ENCODE peak calls at places on chromosomes 13 and 19, in six cellular contexts. V is aorta; E is CD8-positive, alpha-beta T cell; W is tibial artery; J is tibial nerve; Z is fibroblast of the aortic adventitia. M is an unnamed sample.

GRCh38 chr13:89454736-89455135 is 1783.6 kb downstream of the SLITRK5 start:
- DNase-seq in W (no peak), E (no peak), V (no peak), J (no peak), Z (no peak), M (no peak)

GRCh38 chr19:45863840-45864628 is at the start of gene FOXA3:
- DNase-seq in W (no peak), V (no peak), J (no peak), E (peak), Z (no peak), M (peak)

GRCh38 chr13:98664047-98664446 is 87.1 kb upstream of the STK24 start:
- DNase-seq in J (no peak), W (no peak), Z (peak), E (no peak), V (no peak), M (no peak)

GRCh38 chr19:13981988-13982501 is 24.1 kb downstream of the RFX1 start:
- DNase-seq in Z (no peak), V (no peak), W (no peak), E (no peak), J (no peak), M (no peak)

GRCh38 chr19:19820774-19821315 is 705 bp downstream of the ZNF506 start:
- DNase-seq in V (no peak), E (no peak), W (no peak), J (no peak), Z (peak), M (peak)

GRCh38 chr19:6239401-6239844 is 40.4 kb downstream of the MLLT1 start:
- DNase-seq in V (peak), W (no peak), E (no peak), Z (peak), J (no peak), M (no peak)

GRCh38 chr13:49443327-49443688 is 556 bp downstream of the CAB39L start:
- DNase-seq in J (no peak), Z (peak), W (no peak), V (no peak), E (peak), M (no peak)

GRCh38 chr19:38063921-38064320 is 156.9 kb downstream of the SIPA1L3 start:
- DNase-seq in J (no peak), E (no peak), Z (no peak), V (no peak), W (no peak), M (no peak)

GRCh38 chr13:106619688-106620555 is 52.0 kb upstream of the ARGLU1 start:
- DNase-seq in E (no peak), V (no peak), J (no peak), Z (peak), W (no peak), M (peak)

GRCh38 chr19:1935484-1936208 is 5.3 kb upstream of the CSNK1G2 start:
- DNase-seq in W (no peak), J (no peak), Z (peak), E (no peak), V (peak), M (no peak)

GRCh38 chr13:105920375-105920774 is 615.1 kb downstream of the EFNB2 start:
- DNase-seq in V (no peak), W (no peak), Z (peak), E (no peak), J (no peak), M (no peak)

GRCh38 chr13:20713751-20714150 is 10.3 kb downstream of the IL17D start:
- DNase-seq in Z (peak), J (no peak), W (peak), E (no peak), V (peak), M (no peak)

GRCh38 chr13:25916119-25916518 is 135.7 kb downstream of the SHISA2 start:
- DNase-seq in J (no peak), Z (no peak), W (no peak), E (no peak), V (no peak), M (no peak)

GRCh38 chr19:54191671-54192453 is 754 bp downstream of the TSEN34 start:
- DNase-seq in J (no peak), E (no peak), W (no peak), V (peak), Z (peak), M (no peak)

GRCh38 chr13:50682966-50683365 is 160.5 kb downstream of the DLEU7 start:
- DNase-seq in V (no peak), W (no peak), J (no peak), Z (no peak), E (no peak), M (no peak)

GRCh38 chr19:871446-872265 is 12.2 kb downstream of the CFD start:
- DNase-seq in E (no peak), V (no peak), Z (no peak), J (no peak), W (no peak), M (peak)

GRCh38 chr13:98719527-98720250 is 32.8 kb downstream of the SLC15A1 start:
- DNase-seq in E (no peak), Z (no peak), W (no peak), J (no peak), V (no peak), M (no peak)

GRCh38 chr19:4403005-4403761 is 743 bp downstream of the CHAF1A start:
- DNase-seq in V (no peak), E (no peak), Z (no peak), W (no peak), J (no peak), M (no peak)

GRCh38 chr13:26442541-26442940 is 114.9 kb upstream of the WASF3 start:
- DNase-seq in W (no peak), Z (peak), V (no peak), J (no peak), E (no peak), M (no peak)

GRCh38 chr13:53038993-53039392 is 10.4 kb downstream of the OLFM4 start:
- DNase-seq in J (no peak), V (no peak), Z (no peak), E (no peak), W (no peak), M (no peak)

GRCh38 chr19:7257148-7258041 is 36.8 kb downstream of the INSR start:
- DNase-seq in E (no peak), J (no peak), W (no peak), V (no peak), Z (peak), M (no peak)

GRCh38 chr13:86567119-86567518 is 767.9 kb upstream of the SLITRK6 start:
- DNase-seq in W (no peak), Z (no peak), J (no peak), V (no peak), E (no peak), M (no peak)

GRCh38 chr13:109718726-109719125 is 67.7 kb downstream of the IRS2 start:
- DNase-seq in J (no peak), Z (no peak), V (no peak), E (no peak), W (no peak), M (no peak)

GRCh38 chr13:114049026-114049425 is 75.2 kb upstream of the C13orf46 start:
- DNase-seq in V (no peak), J (no peak), Z (no peak), E (peak), W (no peak), M (peak)

GRCh38 chr13:28671393-28671792 is 12.5 kb downstream of the POMP start:
- DNase-seq in J (no peak), Z (no peak), W (no peak), E (no peak), V (no peak), M (no peak)

GRCh38 chr13:39282400-39282972 is 244.2 kb downstream of the NHLRC3 start:
- DNase-seq in J (no peak), W (no peak), E (no peak), V (no peak), Z (no peak), M (no peak)

GRCh38 chr19:2976609-2977000 is 759 bp upstream of the TLE6 start:
- DNase-seq in W (no peak), V (no peak), J (no peak), Z (no peak), E (no peak), M (no peak)

GRCh38 chr19:43620061-43621001 is 902 bp upstream of the ZNF428 start:
- DNase-seq in Z (no peak), J (no peak), E (peak), V (peak), W (no peak), M (peak)

GRCh38 chr19:39420769-39421168 is 8.3 kb downstream of the PLEKHG2 start:
- DNase-seq in E (no peak), J (no peak), V (no peak), W (no peak), Z (no peak), M (no peak)

GRCh38 chr13:48942131-48942530 is 33.6 kb upstream of the FNDC3A start:
- DNase-seq in Z (peak), W (no peak), E (no peak), J (no peak), V (no peak), M (no peak)

GRCh38 chr19:17751912-17752273 is 616 bp downstream of the FCHO1 start:
- DNase-seq in E (no peak), V (no peak), J (no peak), W (no peak), Z (no peak), M (no peak)

GRCh38 chr19:17752865-17753639 is 1.8 kb downstream of the FCHO1 start:
- DNase-seq in V (no peak), E (no peak), Z (no peak), J (no peak), W (no peak), M (no peak)

GRCh38 chr19:17749912-17750317 is 1.4 kb upstream of the FCHO1 start:
- DNase-seq in V (no peak), Z (peak), W (no peak), E (no peak), J (no peak), M (no peak)

GRCh38 chr19:17748884-17749638 is 2.2 kb upstream of the FCHO1 start:
- DNase-seq in E (no peak), J (no peak), W (no peak), V (no peak), Z (no peak), M (no peak)

DNA sequence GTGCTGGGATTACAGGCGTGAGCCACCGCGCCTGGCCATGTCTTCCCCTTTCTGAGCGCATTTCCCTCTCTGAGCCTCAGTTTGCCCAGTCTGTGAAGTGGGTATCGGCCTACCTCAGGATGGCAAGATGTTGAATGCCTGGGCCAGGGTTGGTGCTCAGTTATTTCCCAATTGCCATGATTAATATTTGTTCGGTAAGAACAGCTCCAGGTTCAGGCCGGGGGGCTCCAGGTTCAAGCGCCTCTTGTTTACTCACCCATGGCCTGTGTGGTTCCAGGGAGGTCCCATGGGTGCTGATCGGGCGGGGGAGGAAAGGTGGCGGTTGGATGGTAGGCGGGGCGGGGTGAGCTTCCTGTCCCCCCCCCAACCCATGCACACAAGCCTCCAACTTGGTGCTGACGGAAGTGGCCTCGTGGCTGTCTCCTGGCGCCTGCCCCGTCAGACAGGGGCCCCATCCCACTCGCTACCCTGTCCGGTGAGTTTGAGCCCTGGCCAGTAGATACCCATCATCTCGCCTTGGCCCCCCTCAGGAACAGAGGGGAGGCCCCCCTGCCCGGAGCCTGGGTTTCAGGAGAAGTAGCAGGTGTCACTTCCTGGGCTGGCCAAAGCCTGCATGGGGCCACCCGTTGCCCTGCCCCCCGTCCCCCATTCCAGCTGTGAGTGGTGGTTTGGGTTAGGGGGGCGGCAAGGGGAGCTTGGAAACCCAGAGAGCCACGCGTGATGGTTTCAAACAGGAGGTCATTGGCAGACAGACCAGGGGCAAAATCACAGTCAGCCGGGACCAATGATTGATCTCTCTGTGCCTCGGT is at the start of gene FCHO1:
- DNase-seq in W (peak), E (peak), Z (no peak), J (no peak), V (peak), M (peak)
- H3K4me3 ChIP-seq in W (no peak), E (peak), Z (no peak), J (no peak), V (no peak), M (peak)

GRCh38 chr13:63201493-63201892 is 1785.8 kb upstream of the PCDH20 start:
- DNase-seq in J (no peak), E (no peak), V (no peak), W (no peak), Z (no peak), M (no peak)
- H3K4me3 ChIP-seq in J (no peak), E (no peak), V (no peak), W (no peak), Z (no peak), M (no peak)

DNA sequence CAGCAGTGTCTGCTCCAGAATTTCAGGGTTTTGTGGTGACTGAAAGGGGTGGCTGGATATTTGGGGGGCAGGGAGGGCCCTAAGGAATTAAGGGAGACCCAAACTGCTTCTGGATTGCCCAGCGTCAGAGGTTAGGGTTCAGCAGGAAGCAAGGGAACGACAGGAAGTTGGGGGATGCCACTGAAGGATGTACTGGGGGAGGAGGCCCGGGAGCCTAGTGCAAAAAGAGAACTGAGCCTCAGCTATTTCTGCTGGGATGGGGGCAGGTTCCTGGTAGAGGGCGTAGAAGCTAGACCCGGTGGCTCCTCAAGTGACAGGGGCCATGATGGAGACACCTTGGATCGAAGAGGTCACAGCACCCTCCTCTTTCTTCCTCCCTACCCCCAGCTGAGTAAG is 1.1 kb downstream of the CYP2S1 start:
- DNase-seq in J (no peak), W (no peak), V (no peak), E (no peak), Z (no peak), M (no peak)
- H3K4me3 ChIP-seq in J (no peak), W (no peak), V (no peak), E (no peak), Z (no peak), M (no peak)

GRCh38 chr19:49956113-49956491 is 4.9 kb downstream of the SIGLEC11 start:
- DNase-seq in W (no peak), E (no peak), V (no peak), Z (no peak), J (no peak), M (no peak)

GRCh38 chr19:49954933-49955332 is 6.0 kb downstream of the SIGLEC11 start:
- DNase-seq in W (peak), V (peak), J (no peak), Z (peak), E (no peak), M (no peak)

GRCh38 chr19:49954092-49954825 is 6.7 kb downstream of the SIGLEC11 start:
- DNase-seq in V (peak), Z (peak), J (no peak), W (peak), E (no peak), M (no peak)

GRCh38 chr19:49953376-49953775 is 7.6 kb downstream of the SIGLEC11 start:
- DNase-seq in E (no peak), W (peak), J (no peak), Z (no peak), V (peak), M (no peak)

DNA sequence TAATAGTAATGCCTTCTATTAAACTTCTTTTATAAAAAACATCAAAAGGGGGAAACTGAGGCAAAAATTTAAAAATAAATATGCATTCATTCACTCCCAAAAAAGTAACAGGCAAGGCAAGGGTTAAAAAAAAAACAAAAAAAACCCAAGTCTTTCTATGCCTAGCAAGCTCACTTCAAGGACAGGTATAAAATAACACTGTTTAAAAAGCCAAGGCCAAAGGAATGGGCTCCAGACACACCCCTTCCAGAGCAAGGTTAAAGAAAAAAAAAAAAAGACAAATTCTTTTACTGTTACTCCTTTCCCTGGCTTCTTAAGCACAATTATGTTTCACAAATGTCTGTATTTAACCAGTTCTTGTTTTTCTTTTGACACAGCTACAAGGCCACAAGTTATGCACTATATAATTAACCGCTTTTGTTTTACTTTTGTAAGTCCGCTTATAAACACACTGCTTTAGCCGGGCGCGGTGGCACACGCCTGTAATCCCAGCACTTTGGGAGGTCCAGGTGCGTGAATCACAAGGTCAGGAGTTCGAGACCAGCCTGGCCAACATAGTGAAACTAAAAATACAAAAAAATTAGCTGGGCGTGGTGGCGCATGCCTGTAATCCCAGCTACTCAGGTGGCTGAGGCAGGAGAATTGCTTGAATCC is 3.6 kb downstream of the SIGLEC11 start:
- DNase-seq in Z (no peak), W (no peak), J (no peak), V (no peak), E (no peak), M (no peak)
- H3K4me3 ChIP-seq in Z (no peak), W (no peak), J (no peak), V (no peak), E (no peak), M (no peak)

DNA sequence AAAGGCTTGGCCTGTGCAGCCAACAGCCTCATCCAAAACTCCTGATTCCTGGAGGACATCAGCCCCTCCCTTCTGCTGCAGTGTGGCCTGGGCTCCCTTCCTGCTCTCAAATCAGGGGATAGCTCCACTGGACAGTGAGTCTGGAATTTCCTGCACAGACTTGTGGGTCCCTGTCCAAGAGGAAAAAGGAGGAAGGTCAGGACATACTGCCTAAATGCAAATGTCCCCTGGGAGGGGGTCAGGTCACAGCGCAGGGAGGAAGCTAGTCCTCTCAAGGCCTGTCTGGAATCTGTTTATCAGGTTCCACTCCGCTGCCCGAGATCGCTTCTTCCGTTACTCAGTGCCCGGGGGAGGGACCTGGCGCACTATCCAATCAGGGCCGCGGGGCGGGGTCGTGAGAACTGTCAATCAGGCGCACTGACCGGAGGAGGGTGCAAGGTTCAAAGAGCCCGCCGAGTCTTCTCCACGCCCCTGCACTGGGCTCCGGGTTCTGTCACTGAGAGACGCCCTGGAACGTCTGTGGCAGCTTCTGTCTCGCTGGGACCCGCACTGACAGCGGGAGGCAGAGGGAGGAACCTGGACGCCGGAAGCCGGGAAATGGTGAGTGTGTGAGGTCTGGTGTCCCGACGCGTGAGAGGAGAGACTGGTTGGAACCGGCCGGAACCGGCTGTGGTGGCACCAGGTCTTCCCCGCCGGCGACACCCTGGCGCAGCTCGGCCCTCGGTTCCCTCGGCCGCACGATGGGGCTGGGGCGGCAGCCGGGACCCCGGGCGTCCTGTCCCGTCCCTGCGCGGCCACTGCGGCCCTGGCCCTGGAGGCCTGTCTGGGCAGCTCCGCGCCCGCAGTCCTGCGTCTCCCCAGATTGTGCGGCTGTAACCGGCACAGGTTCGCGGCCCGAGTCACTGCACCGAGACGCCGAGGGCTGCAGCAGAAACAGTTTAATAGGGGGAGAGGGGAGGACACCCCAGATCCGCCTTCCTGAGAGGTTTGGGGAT is at the start of gene ZNF441:
- DNase-seq in W (peak), V (peak), E (peak), Z (peak), J (peak), M (peak)
- H3K4me3 ChIP-seq in W (peak), V (peak), E (peak), Z (peak), J (peak), M (peak)

GRCh38 chr13:95641291-95641811 is 3.2 kb downstream of the DZIP1 start:
- DNase-seq in E (no peak), W (no peak), J (no peak), V (peak), Z (no peak), M (no peak)
- H3K4me3 ChIP-seq in E (no peak), W (peak), J (peak), V (peak), Z (peak), M (no peak)